ENCODE peak calls at places on chromosomes 4 and X, in nine cellular contexts. One of them, this sample, is unnamed.

GRCh38 chrX:85213792-85214530 is 29.6 kb downstream of the SATL1 start:
- DNase-seq in transverse colon: no peak
- DNase-seq in BE2C: no peak
- DNase-seq in endothelial cell: no peak
- DNase-seq in AG08396: no peak
- DNase-seq in activated naive CD8-positive, alpha-beta T cell treated with anti-CD3 and anti-CD28 coated beads, Interleukin-2, amount 50 U/mL, for 24 hours: no peak
- DNase-seq in GM06990: no peak
- DNase-seq in MM.1S: no peak
- DNase-seq in naive thymus-derived CD8-positive, alpha-beta T cell: no peak
- DNase-seq in this sample: no peak

GRCh38 chr4:99324978-99325377 is 3.8 kb upstream of the ADH1B start:
- DNase-seq in transverse colon: peak
- DNase-seq in BE2C: no peak
- DNase-seq in endothelial cell: no peak
- DNase-seq in AG08396: peak
- DNase-seq in activated naive CD8-positive, alpha-beta T cell treated with anti-CD3 and anti-CD28 coated beads, Interleukin-2, amount 50 U/mL, for 24 hours: no peak
- DNase-seq in GM06990: no peak
- DNase-seq in MM.1S: no peak
- DNase-seq in naive thymus-derived CD8-positive, alpha-beta T cell: no peak
- DNase-seq in this sample: no peak

GRCh38 chr4:139975830-139976272 is 178.1 kb downstream of the MAML3 start:
- DNase-seq in transverse colon: no peak
- DNase-seq in BE2C: no peak
- DNase-seq in endothelial cell: no peak
- DNase-seq in AG08396: no peak
- DNase-seq in activated naive CD8-positive, alpha-beta T cell treated with anti-CD3 and anti-CD28 coated beads, Interleukin-2, amount 50 U/mL, for 24 hours: no peak
- DNase-seq in GM06990: peak
- DNase-seq in MM.1S: no peak
- DNase-seq in naive thymus-derived CD8-positive, alpha-beta T cell: no peak
- DNase-seq in this sample: no peak

GRCh38 chr4:19230906-19231305 is 1020.8 kb upstream of the SLIT2 start:
- DNase-seq in transverse colon: no peak
- DNase-seq in BE2C: no peak
- DNase-seq in endothelial cell: no peak
- DNase-seq in AG08396: no peak
- DNase-seq in activated naive CD8-positive, alpha-beta T cell treated with anti-CD3 and anti-CD28 coated beads, Interleukin-2, amount 50 U/mL, for 24 hours: no peak
- DNase-seq in GM06990: no peak
- DNase-seq in MM.1S: no peak
- DNase-seq in naive thymus-derived CD8-positive, alpha-beta T cell: no peak
- DNase-seq in this sample: no peak

GRCh38 chrX:87518504-87518903 is 902 bp downstream of the KLHL4 start:
- DNase-seq in transverse colon: no peak
- DNase-seq in BE2C: no peak
- DNase-seq in endothelial cell: no peak
- DNase-seq in AG08396: no peak
- DNase-seq in activated naive CD8-positive, alpha-beta T cell treated with anti-CD3 and anti-CD28 coated beads, Interleukin-2, amount 50 U/mL, for 24 hours: no peak
- DNase-seq in GM06990: no peak
- DNase-seq in MM.1S: no peak
- DNase-seq in naive thymus-derived CD8-positive, alpha-beta T cell: no peak
- DNase-seq in this sample: no peak

GRCh38 chrX:27039332-27039731 is 423.8 kb downstream of the PPP4R3C start:
- DNase-seq in transverse colon: no peak
- DNase-seq in BE2C: no peak
- DNase-seq in endothelial cell: no peak
- DNase-seq in AG08396: no peak
- DNase-seq in activated naive CD8-positive, alpha-beta T cell treated with anti-CD3 and anti-CD28 coated beads, Interleukin-2, amount 50 U/mL, for 24 hours: no peak
- DNase-seq in GM06990: no peak
- DNase-seq in MM.1S: no peak
- DNase-seq in naive thymus-derived CD8-positive, alpha-beta T cell: no peak
- DNase-seq in this sample: no peak

GRCh38 chrX:65705439-65705838 is 38.0 kb downstream of the MSN start:
- DNase-seq in transverse colon: no peak
- DNase-seq in BE2C: no peak
- DNase-seq in endothelial cell: no peak
- DNase-seq in AG08396: no peak
- DNase-seq in activated naive CD8-positive, alpha-beta T cell treated with anti-CD3 and anti-CD28 coated beads, Interleukin-2, amount 50 U/mL, for 24 hours: no peak
- DNase-seq in GM06990: no peak
- DNase-seq in MM.1S: peak
- DNase-seq in naive thymus-derived CD8-positive, alpha-beta T cell: no peak
- DNase-seq in this sample: no peak

GRCh38 chr4:139207873-139208403 is 30.9 kb upstream of the ELF2 start:
- DNase-seq in transverse colon: no peak
- DNase-seq in BE2C: no peak
- DNase-seq in endothelial cell: no peak
- DNase-seq in AG08396: no peak
- DNase-seq in activated naive CD8-positive, alpha-beta T cell treated with anti-CD3 and anti-CD28 coated beads, Interleukin-2, amount 50 U/mL, for 24 hours: no peak
- DNase-seq in GM06990: no peak
- DNase-seq in MM.1S: no peak
- DNase-seq in naive thymus-derived CD8-positive, alpha-beta T cell: no peak
- DNase-seq in this sample: no peak

GRCh38 chr4:14022428-14022827 is 394.9 kb upstream of the BOD1L1 start:
- DNase-seq in transverse colon: no peak
- DNase-seq in BE2C: no peak
- DNase-seq in endothelial cell: no peak
- DNase-seq in AG08396: peak
- DNase-seq in activated naive CD8-positive, alpha-beta T cell treated with anti-CD3 and anti-CD28 coated beads, Interleukin-2, amount 50 U/mL, for 24 hours: no peak
- DNase-seq in GM06990: no peak
- DNase-seq in MM.1S: no peak
- DNase-seq in naive thymus-derived CD8-positive, alpha-beta T cell: no peak
- DNase-seq in this sample: no peak

GRCh38 chr4:5322321-5322720 is 271.0 kb downstream of the STK32B start:
- DNase-seq in transverse colon: no peak
- DNase-seq in BE2C: no peak
- DNase-seq in endothelial cell: no peak
- DNase-seq in AG08396: no peak
- DNase-seq in activated naive CD8-positive, alpha-beta T cell treated with anti-CD3 and anti-CD28 coated beads, Interleukin-2, amount 50 U/mL, for 24 hours: no peak
- DNase-seq in GM06990: no peak
- DNase-seq in MM.1S: no peak
- DNase-seq in naive thymus-derived CD8-positive, alpha-beta T cell: no peak
- DNase-seq in this sample: no peak

GRCh38 chr4:184267206-184267608 is 49.5 kb upstream of the ENPP6 start:
- DNase-seq in transverse colon: no peak
- DNase-seq in BE2C: no peak
- DNase-seq in endothelial cell: no peak
- DNase-seq in AG08396: no peak
- DNase-seq in activated naive CD8-positive, alpha-beta T cell treated with anti-CD3 and anti-CD28 coated beads, Interleukin-2, amount 50 U/mL, for 24 hours: no peak
- DNase-seq in GM06990: peak
- DNase-seq in MM.1S: peak
- DNase-seq in naive thymus-derived CD8-positive, alpha-beta T cell: no peak
- DNase-seq in this sample: no peak

GRCh38 chrX:133699023-133699728 is 283.9 kb upstream of the GPC4 start:
- DNase-seq in transverse colon: no peak
- DNase-seq in BE2C: no peak
- DNase-seq in endothelial cell: no peak
- DNase-seq in AG08396: no peak
- DNase-seq in activated naive CD8-positive, alpha-beta T cell treated with anti-CD3 and anti-CD28 coated beads, Interleukin-2, amount 50 U/mL, for 24 hours: no peak
- DNase-seq in GM06990: no peak
- DNase-seq in MM.1S: no peak
- DNase-seq in naive thymus-derived CD8-positive, alpha-beta T cell: no peak
- DNase-seq in this sample: no peak

GRCh38 chr4:168666531-168666930 is 169.7 kb downstream of the PALLD start:
- DNase-seq in transverse colon: no peak
- DNase-seq in BE2C: no peak
- DNase-seq in endothelial cell: no peak
- DNase-seq in AG08396: peak
- DNase-seq in activated naive CD8-positive, alpha-beta T cell treated with anti-CD3 and anti-CD28 coated beads, Interleukin-2, amount 50 U/mL, for 24 hours: no peak
- DNase-seq in GM06990: no peak
- DNase-seq in MM.1S: no peak
- DNase-seq in naive thymus-derived CD8-positive, alpha-beta T cell: no peak
- DNase-seq in this sample: no peak

GRCh38 chr4:71188197-71188625 is 150.6 kb upstream of the SLC4A4 start:
- DNase-seq in transverse colon: no peak
- DNase-seq in BE2C: no peak
- DNase-seq in endothelial cell: peak
- DNase-seq in AG08396: no peak
- DNase-seq in activated naive CD8-positive, alpha-beta T cell treated with anti-CD3 and anti-CD28 coated beads, Interleukin-2, amount 50 U/mL, for 24 hours: no peak
- DNase-seq in GM06990: no peak
- DNase-seq in MM.1S: no peak
- DNase-seq in naive thymus-derived CD8-positive, alpha-beta T cell: no peak
- DNase-seq in this sample: no peak

GRCh38 chr4:8191136-8191747 is 7.8 kb upstream of the SH3TC1 start:
- DNase-seq in transverse colon: peak
- DNase-seq in BE2C: no peak
- DNase-seq in endothelial cell: no peak
- DNase-seq in AG08396: peak
- DNase-seq in activated naive CD8-positive, alpha-beta T cell treated with anti-CD3 and anti-CD28 coated beads, Interleukin-2, amount 50 U/mL, for 24 hours: no peak
- DNase-seq in GM06990: peak
- DNase-seq in MM.1S: peak
- DNase-seq in naive thymus-derived CD8-positive, alpha-beta T cell: no peak
- DNase-seq in this sample: peak

GRCh38 chr4:86306816-86307215 is 53.0 kb downstream of the MAPK10 start:
- DNase-seq in transverse colon: no peak
- DNase-seq in BE2C: no peak
- DNase-seq in endothelial cell: no peak
- DNase-seq in AG08396: no peak
- DNase-seq in activated naive CD8-positive, alpha-beta T cell treated with anti-CD3 and anti-CD28 coated beads, Interleukin-2, amount 50 U/mL, for 24 hours: no peak
- DNase-seq in GM06990: no peak
- DNase-seq in MM.1S: no peak
- DNase-seq in naive thymus-derived CD8-positive, alpha-beta T cell: no peak
- DNase-seq in this sample: no peak

GRCh38 chr4:152614337-152614736 is 65.5 kb downstream of the TMEM154 start:
- DNase-seq in transverse colon: no peak
- DNase-seq in BE2C: no peak
- DNase-seq in endothelial cell: no peak
- DNase-seq in AG08396: no peak
- DNase-seq in activated naive CD8-positive, alpha-beta T cell treated with anti-CD3 and anti-CD28 coated beads, Interleukin-2, amount 50 U/mL, for 24 hours: no peak
- DNase-seq in GM06990: no peak
- DNase-seq in MM.1S: no peak
- DNase-seq in naive thymus-derived CD8-positive, alpha-beta T cell: no peak
- DNase-seq in this sample: no peak

GRCh38 chr4:76067652-76068286 is 6.7 kb upstream of the ART3 start:
- DNase-seq in transverse colon: peak
- DNase-seq in BE2C: peak
- DNase-seq in endothelial cell: peak
- DNase-seq in AG08396: peak
- DNase-seq in activated naive CD8-positive, alpha-beta T cell treated with anti-CD3 and anti-CD28 coated beads, Interleukin-2, amount 50 U/mL, for 24 hours: peak
- DNase-seq in GM06990: no peak
- DNase-seq in MM.1S: peak
- DNase-seq in naive thymus-derived CD8-positive, alpha-beta T cell: peak
- DNase-seq in this sample: peak

GRCh38 chrX:106897259-106897658 is 5.9 kb downstream of the RIPPLY1 start:
- DNase-seq in transverse colon: no peak
- DNase-seq in BE2C: no peak
- DNase-seq in endothelial cell: no peak
- DNase-seq in AG08396: no peak
- DNase-seq in activated naive CD8-positive, alpha-beta T cell treated with anti-CD3 and anti-CD28 coated beads, Interleukin-2, amount 50 U/mL, for 24 hours: no peak
- DNase-seq in GM06990: no peak
- DNase-seq in MM.1S: no peak
- DNase-seq in naive thymus-derived CD8-positive, alpha-beta T cell: no peak
- DNase-seq in this sample: no peak

GRCh38 chr4:12633058-12633651 is 851.0 kb downstream of the RAB28 start:
- DNase-seq in transverse colon: peak
- DNase-seq in BE2C: peak
- DNase-seq in endothelial cell: peak
- DNase-seq in AG08396: peak
- DNase-seq in activated naive CD8-positive, alpha-beta T cell treated with anti-CD3 and anti-CD28 coated beads, Interleukin-2, amount 50 U/mL, for 24 hours: peak
- DNase-seq in GM06990: peak
- DNase-seq in MM.1S: peak
- DNase-seq in naive thymus-derived CD8-positive, alpha-beta T cell: peak
- DNase-seq in this sample: peak

GRCh38 chr4:24262616-24263015 is 321.7 kb downstream of the DHX15 start:
- DNase-seq in transverse colon: no peak
- DNase-seq in BE2C: no peak
- DNase-seq in endothelial cell: no peak
- DNase-seq in AG08396: no peak
- DNase-seq in activated naive CD8-positive, alpha-beta T cell treated with anti-CD3 and anti-CD28 coated beads, Interleukin-2, amount 50 U/mL, for 24 hours: no peak
- DNase-seq in GM06990: no peak
- DNase-seq in MM.1S: no peak
- DNase-seq in naive thymus-derived CD8-positive, alpha-beta T cell: no peak
- DNase-seq in this sample: no peak

GRCh38 chr4:40490481-40490880 is 139.2 kb downstream of the RBM47 start:
- DNase-seq in transverse colon: no peak
- DNase-seq in BE2C: no peak
- DNase-seq in endothelial cell: no peak
- DNase-seq in AG08396: no peak
- DNase-seq in activated naive CD8-positive, alpha-beta T cell treated with anti-CD3 and anti-CD28 coated beads, Interleukin-2, amount 50 U/mL, for 24 hours: no peak
- DNase-seq in GM06990: no peak
- DNase-seq in MM.1S: no peak
- DNase-seq in naive thymus-derived CD8-positive, alpha-beta T cell: no peak
- DNase-seq in this sample: no peak

GRCh38 chr4:147586637-147587036 is 30.6 kb upstream of the TMEM184C start:
- DNase-seq in transverse colon: no peak
- DNase-seq in BE2C: no peak
- DNase-seq in endothelial cell: no peak
- DNase-seq in AG08396: no peak
- DNase-seq in activated naive CD8-positive, alpha-beta T cell treated with anti-CD3 and anti-CD28 coated beads, Interleukin-2, amount 50 U/mL, for 24 hours: no peak
- DNase-seq in GM06990: no peak
- DNase-seq in MM.1S: no peak
- DNase-seq in naive thymus-derived CD8-positive, alpha-beta T cell: no peak
- DNase-seq in this sample: peak

GRCh38 chr4:32147446-32148064 is 1427.4 kb downstream of the PCDH7 start:
- DNase-seq in transverse colon: no peak
- DNase-seq in BE2C: no peak
- DNase-seq in endothelial cell: no peak
- DNase-seq in AG08396: no peak
- DNase-seq in activated naive CD8-positive, alpha-beta T cell treated with anti-CD3 and anti-CD28 coated beads, Interleukin-2, amount 50 U/mL, for 24 hours: no peak
- DNase-seq in GM06990: no peak
- DNase-seq in MM.1S: peak
- DNase-seq in naive thymus-derived CD8-positive, alpha-beta T cell: no peak
- DNase-seq in this sample: no peak

GRCh38 chr4:184446132-184446531 is 28.2 kb downstream of the IRF2 start:
- DNase-seq in transverse colon: no peak
- DNase-seq in BE2C: no peak
- DNase-seq in endothelial cell: no peak
- DNase-seq in AG08396: no peak
- DNase-seq in activated naive CD8-positive, alpha-beta T cell treated with anti-CD3 and anti-CD28 coated beads, Interleukin-2, amount 50 U/mL, for 24 hours: no peak
- DNase-seq in GM06990: no peak
- DNase-seq in MM.1S: peak
- DNase-seq in naive thymus-derived CD8-positive, alpha-beta T cell: no peak
- DNase-seq in this sample: no peak

GRCh38 chr4:61200991-61201526 is 933 bp downstream of the ADGRL3 start:
- DNase-seq in transverse colon: no peak
- DNase-seq in BE2C: peak
- DNase-seq in endothelial cell: peak
- DNase-seq in AG08396: peak
- DNase-seq in activated naive CD8-positive, alpha-beta T cell treated with anti-CD3 and anti-CD28 coated beads, Interleukin-2, amount 50 U/mL, for 24 hours: no peak
- DNase-seq in GM06990: no peak
- DNase-seq in MM.1S: no peak
- DNase-seq in naive thymus-derived CD8-positive, alpha-beta T cell: no peak
- DNase-seq in this sample: peak

GRCh38 chrX:68354869-68355628 is 78.2 kb downstream of the OPHN1 start:
- DNase-seq in transverse colon: no peak
- DNase-seq in BE2C: no peak
- DNase-seq in endothelial cell: no peak
- DNase-seq in AG08396: no peak
- DNase-seq in activated naive CD8-positive, alpha-beta T cell treated with anti-CD3 and anti-CD28 coated beads, Interleukin-2, amount 50 U/mL, for 24 hours: no peak
- DNase-seq in GM06990: no peak
- DNase-seq in MM.1S: no peak
- DNase-seq in naive thymus-derived CD8-positive, alpha-beta T cell: no peak
- DNase-seq in this sample: no peak

GRCh38 chr4:128661529-128661928 is 148.0 kb upstream of the JADE1 start:
- DNase-seq in transverse colon: no peak
- DNase-seq in BE2C: no peak
- DNase-seq in endothelial cell: no peak
- DNase-seq in AG08396: no peak
- DNase-seq in activated naive CD8-positive, alpha-beta T cell treated with anti-CD3 and anti-CD28 coated beads, Interleukin-2, amount 50 U/mL, for 24 hours: no peak
- DNase-seq in GM06990: no peak
- DNase-seq in MM.1S: no peak
- DNase-seq in naive thymus-derived CD8-positive, alpha-beta T cell: no peak
- DNase-seq in this sample: no peak

GRCh38 chr4:14816592-14817273 is 185.5 kb upstream of the CPEB2 start:
- DNase-seq in transverse colon: no peak
- DNase-seq in BE2C: no peak
- DNase-seq in endothelial cell: no peak
- DNase-seq in AG08396: no peak
- DNase-seq in activated naive CD8-positive, alpha-beta T cell treated with anti-CD3 and anti-CD28 coated beads, Interleukin-2, amount 50 U/mL, for 24 hours: no peak
- DNase-seq in GM06990: no peak
- DNase-seq in MM.1S: no peak
- DNase-seq in naive thymus-derived CD8-positive, alpha-beta T cell: no peak
- DNase-seq in this sample: no peak

GRCh38 chr4:89446193-89446592 is 138.6 kb upstream of the GPRIN3 start:
- DNase-seq in transverse colon: no peak
- DNase-seq in BE2C: no peak
- DNase-seq in endothelial cell: no peak
- DNase-seq in AG08396: no peak
- DNase-seq in activated naive CD8-positive, alpha-beta T cell treated with anti-CD3 and anti-CD28 coated beads, Interleukin-2, amount 50 U/mL, for 24 hours: no peak
- DNase-seq in GM06990: no peak
- DNase-seq in MM.1S: no peak
- DNase-seq in naive thymus-derived CD8-positive, alpha-beta T cell: no peak
- DNase-seq in this sample: no peak

GRCh38 chrX:26851981-26852380 is 611.2 kb downstream of the PPP4R3C start:
- DNase-seq in transverse colon: no peak
- DNase-seq in BE2C: no peak
- DNase-seq in endothelial cell: no peak
- DNase-seq in AG08396: no peak
- DNase-seq in activated naive CD8-positive, alpha-beta T cell treated with anti-CD3 and anti-CD28 coated beads, Interleukin-2, amount 50 U/mL, for 24 hours: no peak
- DNase-seq in GM06990: no peak
- DNase-seq in MM.1S: peak
- DNase-seq in naive thymus-derived CD8-positive, alpha-beta T cell: no peak
- DNase-seq in this sample: no peak